ENCODE peak calls at places on chromosomes 7 and 10, in six cellular contexts. J, B, S, H, G and Z are unnamed samples. For H3K27me3, the result is how much of the 10 kb centered on the place peaks cover.

GRCh38 chr10:115432188-115432819 is 339.1 kb downstream of the ATRNL1 start:
- DNase-seq in H (no peak), J (peak), G (no peak), S (peak), B (no peak), Z (peak)

GRCh38 chr10:97508342-97508741 is 9.6 kb downstream of the UBTD1 start:
- DNase-seq in B (no peak), H (no peak), G (no peak), J (no peak), S (peak), Z (peak)

GRCh38 chr10:122407375-122408125 is 33.0 kb downstream of the PLEKHA1 start:
- DNase-seq in G (no peak), H (peak), B (no peak), S (no peak), J (no peak), Z (no peak)

GRCh38 chr7:42605800-42606199 is 306.1 kb downstream of the C7orf25 start:
- DNase-seq in B (no peak), J (no peak), S (no peak), G (no peak), H (no peak), Z (peak)

GRCh38 chr10:72243822-72244437 is 27.9 kb upstream of the ASCC1 start:
- DNase-seq in G (no peak), S (peak), H (peak), B (peak), J (peak), Z (peak)

GRCh38 chr10:11476035-11476434 is 135.4 kb downstream of the USP6NL start:
- DNase-seq in S (no peak), H (no peak), J (no peak), G (no peak), B (no peak), Z (no peak)

GRCh38 chr10:6170638-6171037 is 32.1 kb upstream of the PFKFB3 start:
- DNase-seq in B (peak), J (peak), G (peak), S (no peak), H (no peak), Z (no peak)

GRCh38 chr7:24905996-24906770 is 73.8 kb downstream of the OSBPL3 start:
- DNase-seq in G (no peak), B (no peak), H (no peak), S (no peak), J (no peak), Z (no peak)

GRCh38 chr7:84100866-84101265 is 93.7 kb downstream of the SEMA3A start:
- DNase-seq in G (no peak), H (no peak), J (peak), S (peak), B (no peak), Z (peak)

GRCh38 chr10:71974489-71975011 is 10.4 kb downstream of the CHST3 start:
- DNase-seq in J (no peak), H (no peak), G (no peak), B (no peak), S (peak), Z (peak)

GRCh38 chr7:79272066-79272669 is 181.3 kb downstream of the MAGI2 start:
- DNase-seq in B (no peak), H (no peak), G (no peak), S (peak), J (peak), Z (no peak)

GRCh38 chr10:127148066-127148932 is 48.1 kb downstream of the INSYN2A start:
- DNase-seq in H (no peak), J (peak), S (peak), G (no peak), B (no peak), Z (peak)

GRCh38 chr7:121504478-121504877 is 108.4 kb upstream of the FAM3C start:
- DNase-seq in J (peak), H (no peak), G (no peak), B (no peak), S (peak), Z (peak)

GRCh38 chr10:63901916-63902315 is 380.7 kb downstream of the REEP3 start:
- DNase-seq in G (no peak), S (no peak), H (no peak), J (peak), B (no peak), Z (no peak)

GRCh38 chr10:6065845-6066244 is 3.7 kb upstream of the IL2RA start:
- DNase-seq in S (no peak), B (no peak), G (no peak), J (no peak), H (no peak), Z (no peak)

GRCh38 chr7:8441106-8441590 is 7.7 kb downstream of the NXPH1 start:
- DNase-seq in B (no peak), G (no peak), S (no peak), J (peak), H (no peak), Z (no peak)

GRCh38 chr10:78342787-78343186 is 309.1 kb downstream of the RPS24 start:
- DNase-seq in B (no peak), G (peak), H (no peak), J (no peak), S (no peak), Z (no peak)

GRCh38 chr7:19587291-19587690 is 121.5 kb downstream of the POLR1F start:
- DNase-seq in B (no peak), S (no peak), G (no peak), H (no peak), J (peak), Z (no peak)

GRCh38 chr7:127665922-127666321 is 13.9 kb downstream of the SND1 start:
- DNase-seq in H (no peak), S (no peak), B (no peak), G (peak), J (no peak), Z (no peak)

GRCh38 chr7:106623846-106624245 is 37.1 kb downstream of the CCDC71L start:
- DNase-seq in H (no peak), B (no peak), G (no peak), J (no peak), S (peak), Z (peak)

GRCh38 chr10:33412261-33413092 is 78.0 kb upstream of the NRP1 start:
- DNase-seq in B (no peak), S (peak), H (no peak), J (no peak), G (no peak), Z (peak)

GRCh38 chr7:53315986-53316385 is 280.6 kb downstream of the POM121L12 start:
- DNase-seq in H (no peak), S (no peak), B (no peak), J (no peak), G (no peak), Z (no peak)

GRCh38 chr7:111780527-111780926 is 218.2 kb upstream of the IMMP2L start:
- DNase-seq in B (no peak), J (no peak), S (no peak), G (no peak), H (no peak), Z (no peak)

GRCh38 chr10:35219906-35220890 is 93.6 kb downstream of the CREM start:
- DNase-seq in G (peak), B (no peak), H (no peak), J (peak), S (no peak), Z (no peak)

GRCh38 chr7:85600425-85600824 is 413.6 kb upstream of the SEMA3D start:
- DNase-seq in H (no peak), G (no peak), B (no peak), S (peak), J (no peak), Z (no peak)

GRCh38 chr10:84665883-84666463 is 337.6 kb downstream of the CCSER2 start:
- DNase-seq in H (no peak), B (peak), G (peak), J (peak), S (no peak), Z (no peak)

GRCh38 chr7:73449422-73449821 is 15.8 kb downstream of the FZD9 start:
- DNase-seq in J (no peak), H (no peak), B (no peak), G (no peak), S (no peak), Z (no peak)

GRCh38 chr10:98555011-98555619 is 108.4 kb upstream of the HPS1 start:
- DNase-seq in B (no peak), H (no peak), G (no peak), J (peak), S (no peak), Z (no peak)

GRCh38 chr7:207418-208127 is 15.2 kb downstream of the FAM20C start:
- DNase-seq in B (no peak), S (no peak), G (no peak), J (peak), H (no peak), Z (no peak)

GRCh38 chr7:91837397-91838070 is 43.0 kb downstream of the MTERF1 start:
- DNase-seq in H (no peak), J (no peak), G (no peak), S (no peak), B (no peak), Z (no peak)

GRCh38 chr7:80127412-80128150 is 7.0 kb upstream of the GNAI1 start:
- DNase-seq in H (no peak), G (no peak), J (peak), B (no peak), S (no peak), Z (no peak)

GRCh38 chr7:39413866-39414668 is 152.1 kb upstream of the YAE1 start:
- DNase-seq in G (peak), J (peak), H (no peak), S (peak), B (peak), Z (peak)

GRCh38 chr7:24018331-24018730 is 265.7 kb upstream of the NPY start:
- DNase-seq in B (no peak), S (no peak), J (no peak), H (no peak), G (no peak), Z (no peak)

GRCh38 chr10:127452568-127452967 is 96.5 kb upstream of the NPS start:
- DNase-seq in J (no peak), G (peak), B (no peak), H (no peak), S (no peak), Z (no peak)

GRCh38 chr7:90747521-90747920 is 151.4 kb downstream of the CDK14 start:
- DNase-seq in J (no peak), G (no peak), H (no peak), S (no peak), B (no peak), Z (no peak)

GRCh38 chr7:106731637-106732036 is 70.7 kb upstream of the CCDC71L start:
- DNase-seq in S (no peak), G (no peak), B (no peak), J (peak), H (no peak), Z (no peak)

DNA sequence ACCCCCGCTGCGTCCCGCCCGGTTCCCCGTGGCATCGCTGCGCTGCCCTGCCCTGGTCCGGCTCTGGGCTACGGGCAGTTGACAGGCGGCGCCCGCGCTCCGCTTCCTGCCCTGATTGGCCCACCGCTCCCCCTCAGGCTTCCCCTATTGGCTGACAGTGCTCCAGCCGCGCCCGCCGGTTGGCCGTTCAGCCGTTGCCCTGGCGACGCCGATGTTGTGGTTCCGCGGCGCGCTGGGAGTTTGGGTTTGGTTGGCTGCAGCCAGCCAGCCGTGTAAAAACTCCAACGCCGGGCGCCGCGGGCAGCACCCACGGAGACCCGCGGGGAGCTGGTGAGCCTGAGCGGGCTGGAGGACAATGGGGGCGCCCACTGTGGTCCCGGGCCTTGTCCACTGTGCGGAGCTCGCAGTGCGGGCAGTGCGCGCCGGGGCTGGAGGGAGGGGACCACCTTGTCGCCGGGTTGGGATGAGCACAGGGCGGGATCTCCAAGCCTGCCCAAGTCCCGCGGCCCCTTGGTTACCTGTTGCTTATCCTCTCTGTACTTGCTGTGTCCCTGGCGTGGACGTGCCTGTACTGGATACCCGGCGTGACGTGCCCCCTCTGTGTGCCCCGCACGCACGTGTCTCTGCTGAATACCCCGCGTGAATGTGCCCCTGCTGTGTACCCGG is at the start of gene C7orf57:
- DNase-seq in G (peak), J (peak), H (peak), S (peak), B (peak), Z (peak)
- TF ChIP-seq CTCF in G (no peak), J (no peak), H (no peak), S (peak), B (no peak), Z (no peak)

GRCh38 chr7:133252506-133252857 is 396 bp upstream of the EXOC4 start:
- DNase-seq in B (no peak), J (no peak), G (no peak), H (no peak), S (no peak), Z (no peak)
- H3K4me3 ChIP-seq in B (peak), J (peak), G (no peak), H (no peak), S (no peak), Z (no peak)

DNA sequence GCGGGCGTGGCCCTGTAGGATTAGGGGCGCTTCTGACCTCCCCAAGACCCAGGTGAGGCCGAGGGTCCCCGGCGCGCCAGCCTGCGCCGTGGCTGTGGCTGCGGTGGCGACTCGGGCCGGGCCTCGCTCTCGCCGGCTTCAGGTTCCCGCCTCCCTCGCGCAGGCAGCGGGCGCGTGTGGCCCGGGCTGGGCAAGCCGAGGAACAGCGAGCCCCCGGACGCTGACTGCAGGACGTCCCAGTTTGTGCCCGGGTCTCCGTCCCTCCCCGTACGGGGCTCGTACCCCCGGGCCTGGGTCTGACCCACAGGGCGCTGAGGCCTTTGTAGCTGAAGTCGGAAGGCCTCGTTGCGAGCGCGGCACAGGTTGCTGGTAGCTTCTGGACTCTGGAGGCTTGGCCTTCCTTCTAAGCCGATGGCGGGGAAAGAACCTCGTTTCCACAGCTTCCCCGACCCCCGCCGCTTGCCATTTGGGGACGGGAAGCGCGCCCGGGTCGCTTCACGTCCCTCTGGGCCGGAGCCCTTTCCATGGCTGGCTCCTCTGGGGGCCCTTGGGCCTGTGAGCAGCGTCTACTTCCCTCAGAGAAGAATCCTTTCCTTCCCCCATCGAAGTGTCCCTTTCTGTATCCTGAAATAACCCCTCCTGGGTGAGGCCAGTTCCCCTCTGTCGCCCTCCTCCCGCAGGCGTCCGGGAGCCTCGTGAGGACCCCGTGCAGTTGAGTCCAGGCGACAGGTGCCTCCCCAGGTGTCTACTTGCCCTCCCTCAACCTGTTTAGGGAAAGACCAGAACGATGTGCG is 9.1 kb downstream of the EVX1 start:
- DNase-seq in J (no peak), H (no peak), S (no peak), B (no peak), G (no peak), Z (no peak)
- H3K27me3 ChIP-seq in J (half or more), H (half or more), S (half or more), B (half or more), G (half or more), Z (half or more)

DNA sequence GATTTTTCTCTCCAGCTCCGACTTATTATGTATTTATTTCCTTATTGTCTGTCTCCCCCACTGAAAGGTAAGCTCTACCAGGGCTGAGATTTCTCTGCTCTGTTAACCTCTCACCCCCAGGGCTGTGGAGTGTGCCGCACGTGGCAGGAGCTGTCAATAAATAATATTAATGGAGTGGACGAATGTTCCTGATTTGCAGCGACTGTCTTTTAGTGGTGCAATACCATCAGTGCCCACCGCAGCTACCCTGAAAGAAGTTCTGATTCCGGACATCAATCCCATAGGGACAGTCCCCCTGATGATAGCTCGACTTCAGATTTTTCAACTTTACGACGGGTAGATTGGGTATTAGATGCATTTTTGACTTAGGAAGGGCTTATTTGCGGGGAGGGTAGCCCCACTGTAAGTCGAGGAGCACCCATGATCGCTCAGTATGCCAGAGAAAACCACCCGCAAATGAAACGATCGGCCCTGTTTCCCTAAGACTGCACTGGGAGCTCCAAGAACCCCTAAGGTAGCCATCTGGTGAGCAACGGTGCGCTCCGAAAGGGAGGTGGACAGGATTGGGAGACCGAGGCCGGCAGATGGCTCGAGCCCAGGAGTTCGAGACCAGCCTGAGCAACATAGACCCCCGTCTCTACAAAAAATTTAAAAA is 986 bp upstream of the PPP2R2D start:
- DNase-seq in H (no peak), G (peak), S (no peak), B (no peak), J (peak), Z (no peak)
- TF ChIP-seq CTCF in H (no peak), G (no peak), S (no peak), B (no peak), J (no peak), Z (peak)

GRCh38 chr7:104985259-104985617 is 28.8 kb upstream of the KMT2E start:
- DNase-seq in G (no peak), J (no peak), H (no peak), S (no peak), B (no peak), Z (no peak)
- H3K4me3 ChIP-seq in G (no peak), J (no peak), H (no peak), S (no peak), B (no peak), Z (no peak)

DNA sequence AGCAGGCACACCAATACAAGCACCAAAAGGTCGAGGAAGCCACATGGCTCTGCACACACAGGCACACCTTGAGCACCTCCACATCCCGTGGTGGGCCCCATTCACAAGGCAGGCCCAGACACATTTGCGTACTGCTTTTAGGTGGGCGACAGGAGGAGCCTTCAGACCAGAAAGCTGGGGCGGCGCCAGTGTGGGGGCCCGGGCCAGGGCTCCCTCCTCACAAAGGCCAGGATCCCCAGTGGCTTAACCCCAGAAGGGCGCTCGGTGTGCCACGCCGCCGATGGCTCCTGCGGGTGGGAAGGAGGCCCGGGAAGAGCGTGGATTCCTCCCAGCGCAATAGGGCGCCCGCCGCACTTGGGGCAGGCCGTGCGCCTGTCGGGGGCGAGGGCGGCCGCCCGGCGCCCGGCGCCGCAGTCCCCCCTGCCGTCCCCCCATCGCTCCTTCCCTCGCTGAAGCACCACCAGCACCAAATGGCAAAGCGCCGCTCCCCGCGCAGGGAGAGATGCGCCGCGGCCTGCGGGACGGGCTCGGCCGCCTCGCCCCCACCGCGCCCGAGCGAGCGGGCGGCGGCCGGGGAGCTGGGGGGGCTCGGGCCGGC is 2.9 kb upstream of the SMARCD3 start:
- DNase-seq in J (peak), S (peak), B (peak), H (no peak), G (peak), Z (peak)
- H3K27me3 ChIP-seq in J (under half), S (under half), B (half or more), H (under half), G (under half), Z (under half)

GRCh38 chr7:32588657-32589056 is 93.4 kb downstream of the AVL9 start:
- DNase-seq in H (no peak), G (no peak), S (peak), J (no peak), B (no peak), Z (peak)
- TF ChIP-seq CTCF in H (no peak), G (no peak), S (no peak), J (no peak), B (no peak), Z (peak)

GRCh38 chr10:103594326-103594725 is 100.8 kb downstream of the NEURL1 start:
- DNase-seq in H (no peak), G (no peak), B (no peak), J (no peak), S (no peak), Z (no peak)
- H3K4me3 ChIP-seq in H (no peak), G (no peak), B (no peak), J (no peak), S (no peak), Z (no peak)

DNA sequence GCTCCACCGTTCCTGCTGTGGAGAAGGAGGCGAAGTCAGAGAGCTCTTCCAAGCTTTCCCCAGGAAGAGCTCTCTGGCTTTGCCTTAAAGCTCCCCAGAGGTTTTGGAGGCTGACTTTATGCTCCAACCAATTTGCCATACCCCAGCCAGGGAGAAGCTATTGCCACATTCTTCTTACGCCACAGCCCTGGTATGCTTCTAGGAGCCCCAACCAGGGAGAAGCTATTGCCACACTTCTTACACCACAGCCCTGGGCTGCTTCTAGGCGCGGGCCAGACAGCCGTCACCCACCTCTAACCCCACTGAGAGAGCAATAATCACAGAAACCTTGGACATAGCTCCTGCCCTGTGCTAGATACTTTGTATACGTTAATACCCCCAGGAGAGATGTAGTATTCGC is 951 bp downstream of the ELOVL3 start:
- DNase-seq in B (no peak), S (peak), H (no peak), J (peak), G (no peak), Z (no peak)
- H3K27me3 ChIP-seq in B (half or more), S (under half), H (half or more), J (under half), G (under half), Z (under half)